ENCODE peak calls at places on chromosomes 12 and 14, in ten cellular contexts. One of them, this sample, is unnamed.

GRCh38 chr14:89586258-89587127 is 169.5 kb upstream of the FOXN3 start:
- DNase-seq in neural crest cell: no peak
- DNase-seq in neural progenitor cell: no peak
- DNase-seq in foreskin fibroblast: no peak
- DNase-seq in activated B cell treated with CpG ODN at 0.5 μM for 24 hours: no peak
- DNase-seq in astrocyte of the spinal cord: no peak
- DNase-seq in transverse colon: no peak
- DNase-seq in Panc1: no peak
- DNase-seq in breast epithelium: no peak
- DNase-seq in RWPE1: no peak
- DNase-seq in this sample: no peak

GRCh38 chr12:119598159-119598558 is 4.6 kb downstream of the TMEM233 start:
- DNase-seq in activated B cell treated with CpG ODN at 0.5 μM for 24 hours: no peak
- DNase-seq in Panc1: no peak
- DNase-seq in neural progenitor cell: no peak
- DNase-seq in neural crest cell: no peak
- DNase-seq in astrocyte of the spinal cord: no peak
- DNase-seq in transverse colon: no peak
- DNase-seq in breast epithelium: no peak
- DNase-seq in RWPE1: no peak
- DNase-seq in foreskin fibroblast: no peak
- DNase-seq in this sample: no peak

GRCh38 chr12:105315726-105316125 is 14.8 kb upstream of the C12orf75 start:
- DNase-seq in activated B cell treated with CpG ODN at 0.5 μM for 24 hours: no peak
- DNase-seq in astrocyte of the spinal cord: no peak
- DNase-seq in neural progenitor cell: no peak
- DNase-seq in breast epithelium: no peak
- DNase-seq in foreskin fibroblast: no peak
- DNase-seq in neural crest cell: no peak
- DNase-seq in RWPE1: peak
- DNase-seq in transverse colon: peak
- DNase-seq in Panc1: no peak
- DNase-seq in this sample: no peak

GRCh38 chr12:121224591-121224990 is 14.7 kb downstream of the P2RX4 start:
- DNase-seq in RWPE1: no peak
- DNase-seq in transverse colon: no peak
- DNase-seq in astrocyte of the spinal cord: no peak
- DNase-seq in breast epithelium: no peak
- DNase-seq in foreskin fibroblast: no peak
- DNase-seq in activated B cell treated with CpG ODN at 0.5 μM for 24 hours: no peak
- DNase-seq in neural progenitor cell: no peak
- DNase-seq in Panc1: no peak
- DNase-seq in neural crest cell: no peak
- DNase-seq in this sample: no peak

GRCh38 chr14:63852817-63853730 is at the start of gene SYNE2:
- DNase-seq in foreskin fibroblast: peak
- DNase-seq in breast epithelium: peak
- DNase-seq in Panc1: no peak
- DNase-seq in activated B cell treated with CpG ODN at 0.5 μM for 24 hours: peak
- DNase-seq in neural crest cell: peak
- DNase-seq in neural progenitor cell: peak
- DNase-seq in transverse colon: peak
- DNase-seq in RWPE1: peak
- DNase-seq in astrocyte of the spinal cord: peak
- DNase-seq in this sample: peak

GRCh38 chr12:47902131-47902639 is 2.6 kb downstream of the VDR start:
- DNase-seq in neural progenitor cell: no peak
- DNase-seq in breast epithelium: no peak
- DNase-seq in Panc1: no peak
- DNase-seq in RWPE1: no peak
- DNase-seq in activated B cell treated with CpG ODN at 0.5 μM for 24 hours: no peak
- DNase-seq in neural crest cell: no peak
- DNase-seq in astrocyte of the spinal cord: no peak
- DNase-seq in foreskin fibroblast: no peak
- DNase-seq in transverse colon: no peak
- DNase-seq in this sample: no peak

GRCh38 chr12:77992760-77993159 is 162.1 kb downstream of the NAV3 start:
- DNase-seq in Panc1: no peak
- DNase-seq in breast epithelium: no peak
- DNase-seq in foreskin fibroblast: peak
- DNase-seq in RWPE1: no peak
- DNase-seq in neural progenitor cell: no peak
- DNase-seq in activated B cell treated with CpG ODN at 0.5 μM for 24 hours: no peak
- DNase-seq in neural crest cell: no peak
- DNase-seq in transverse colon: no peak
- DNase-seq in astrocyte of the spinal cord: no peak
- DNase-seq in this sample: no peak

GRCh38 chr14:79111963-79112362 is 941.8 kb downstream of the NRXN3 start:
- DNase-seq in breast epithelium: no peak
- DNase-seq in RWPE1: no peak
- DNase-seq in activated B cell treated with CpG ODN at 0.5 μM for 24 hours: no peak
- DNase-seq in astrocyte of the spinal cord: no peak
- DNase-seq in neural crest cell: no peak
- DNase-seq in foreskin fibroblast: no peak
- DNase-seq in neural progenitor cell: no peak
- DNase-seq in Panc1: no peak
- DNase-seq in transverse colon: no peak
- DNase-seq in this sample: no peak

GRCh38 chr12:51873251-51873994 is 14.5 kb upstream of the ANKRD33 start:
- DNase-seq in breast epithelium: no peak
- DNase-seq in transverse colon: no peak
- DNase-seq in RWPE1: no peak
- DNase-seq in neural crest cell: no peak
- DNase-seq in Panc1: no peak
- DNase-seq in activated B cell treated with CpG ODN at 0.5 μM for 24 hours: no peak
- DNase-seq in foreskin fibroblast: no peak
- DNase-seq in astrocyte of the spinal cord: no peak
- DNase-seq in neural progenitor cell: peak
- DNase-seq in this sample: no peak

GRCh38 chr12:123269980-123270379 is 1.7 kb downstream of the CDK2AP1 start:
- DNase-seq in astrocyte of the spinal cord: no peak
- DNase-seq in transverse colon: no peak
- DNase-seq in breast epithelium: no peak
- DNase-seq in neural crest cell: peak
- DNase-seq in Panc1: no peak
- DNase-seq in RWPE1: no peak
- DNase-seq in foreskin fibroblast: no peak
- DNase-seq in activated B cell treated with CpG ODN at 0.5 μM for 24 hours: peak
- DNase-seq in neural progenitor cell: peak
- DNase-seq in this sample: no peak

GRCh38 chr12:57881035-57881973 is 34.8 kb upstream of the CTDSP2 start:
- DNase-seq in neural crest cell: no peak
- DNase-seq in neural progenitor cell: no peak
- DNase-seq in Panc1: no peak
- DNase-seq in activated B cell treated with CpG ODN at 0.5 μM for 24 hours: no peak
- DNase-seq in breast epithelium: no peak
- DNase-seq in astrocyte of the spinal cord: no peak
- DNase-seq in RWPE1: no peak
- DNase-seq in transverse colon: peak
- DNase-seq in foreskin fibroblast: peak
- DNase-seq in this sample: no peak

GRCh38 chr12:75478395-75478794 is 2.2 kb upstream of the GLIPR1 start:
- DNase-seq in neural crest cell: no peak
- DNase-seq in breast epithelium: no peak
- DNase-seq in activated B cell treated with CpG ODN at 0.5 μM for 24 hours: no peak
- DNase-seq in transverse colon: no peak
- DNase-seq in RWPE1: no peak
- DNase-seq in foreskin fibroblast: peak
- DNase-seq in Panc1: no peak
- DNase-seq in neural progenitor cell: no peak
- DNase-seq in astrocyte of the spinal cord: peak
- DNase-seq in this sample: no peak

GRCh38 chr12:132197581-132198281 is 53.5 kb downstream of the NOC4L start:
- DNase-seq in breast epithelium: no peak
- DNase-seq in neural crest cell: no peak
- DNase-seq in foreskin fibroblast: no peak
- DNase-seq in neural progenitor cell: no peak
- DNase-seq in RWPE1: no peak
- DNase-seq in activated B cell treated with CpG ODN at 0.5 μM for 24 hours: no peak
- DNase-seq in transverse colon: no peak
- DNase-seq in Panc1: no peak
- DNase-seq in astrocyte of the spinal cord: no peak
- DNase-seq in this sample: no peak

GRCh38 chr14:88986146-88986841 is 161.8 kb downstream of the TTC8 start:
- DNase-seq in Panc1: no peak
- DNase-seq in foreskin fibroblast: peak
- DNase-seq in astrocyte of the spinal cord: peak
- DNase-seq in neural crest cell: no peak
- DNase-seq in activated B cell treated with CpG ODN at 0.5 μM for 24 hours: no peak
- DNase-seq in RWPE1: peak
- DNase-seq in neural progenitor cell: no peak
- DNase-seq in breast epithelium: no peak
- DNase-seq in transverse colon: no peak
- DNase-seq in this sample: no peak

GRCh38 chr14:86038401-86038985 is 508.5 kb downstream of the FLRT2 start:
- DNase-seq in Panc1: no peak
- DNase-seq in astrocyte of the spinal cord: peak
- DNase-seq in RWPE1: peak
- DNase-seq in transverse colon: peak
- DNase-seq in neural crest cell: peak
- DNase-seq in activated B cell treated with CpG ODN at 0.5 μM for 24 hours: no peak
- DNase-seq in neural progenitor cell: peak
- DNase-seq in foreskin fibroblast: peak
- DNase-seq in breast epithelium: no peak
- DNase-seq in this sample: no peak

DNA sequence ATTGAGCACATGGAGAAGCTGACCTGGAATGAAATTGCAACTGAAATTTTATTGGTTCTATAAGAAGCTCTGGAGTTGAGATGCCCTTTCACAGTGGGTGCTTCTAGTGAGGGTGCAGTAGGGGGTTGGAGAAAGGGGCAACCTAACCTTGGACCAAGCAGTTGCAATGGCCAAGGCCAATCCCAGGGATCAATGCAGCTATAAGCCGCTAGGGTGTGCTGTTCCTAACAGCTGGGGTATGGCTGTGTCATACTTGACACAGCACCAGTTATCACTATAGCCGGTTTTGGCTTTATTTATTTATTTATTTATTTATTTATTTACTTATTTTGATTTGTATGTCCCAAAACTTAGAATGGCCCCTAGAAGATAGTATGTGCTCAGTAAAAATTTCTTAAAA is 505.9 kb downstream of the FLRT2 start:
- DNase-seq in breast epithelium: no peak
- DNase-seq in foreskin fibroblast: peak
- DNase-seq in transverse colon: no peak
- DNase-seq in astrocyte of the spinal cord: no peak
- DNase-seq in activated B cell treated with CpG ODN at 0.5 μM for 24 hours: no peak
- DNase-seq in neural progenitor cell: peak
- DNase-seq in RWPE1: no peak
- DNase-seq in Panc1: no peak
- DNase-seq in neural crest cell: no peak
- DNase-seq in this sample: no peak
- TF ChIP-seq CTCF in breast epithelium: no peak
- TF ChIP-seq CTCF in foreskin fibroblast: peak
- TF ChIP-seq CTCF in transverse colon: peak
- TF ChIP-seq CTCF in astrocyte of the spinal cord: peak
- TF ChIP-seq CTCF in activated B cell treated with CpG ODN at 0.5 μM for 24 hours: no peak
- TF ChIP-seq CTCF in neural progenitor cell: peak
- TF ChIP-seq CTCF in RWPE1: no peak
- TF ChIP-seq CTCF in Panc1: peak
- TF ChIP-seq CTCF in neural crest cell: peak
- TF ChIP-seq CTCF in this sample: peak

GRCh38 chr14:75578786-75579781 is 664 bp downstream of the FLVCR2 start:
- DNase-seq in activated B cell treated with CpG ODN at 0.5 μM for 24 hours: no peak
- DNase-seq in neural progenitor cell: no peak
- DNase-seq in astrocyte of the spinal cord: no peak
- DNase-seq in RWPE1: no peak
- DNase-seq in neural crest cell: peak
- DNase-seq in transverse colon: peak
- DNase-seq in foreskin fibroblast: peak
- DNase-seq in Panc1: no peak
- DNase-seq in breast epithelium: no peak
- DNase-seq in this sample: no peak
- TF ChIP-seq CTCF in activated B cell treated with CpG ODN at 0.5 μM for 24 hours: no peak
- TF ChIP-seq CTCF in neural progenitor cell: peak
- TF ChIP-seq CTCF in astrocyte of the spinal cord: peak
- TF ChIP-seq CTCF in RWPE1: no peak
- TF ChIP-seq CTCF in neural crest cell: peak
- TF ChIP-seq CTCF in transverse colon: no peak
- TF ChIP-seq CTCF in foreskin fibroblast: peak
- TF ChIP-seq CTCF in Panc1: peak
- TF ChIP-seq CTCF in breast epithelium: no peak
- TF ChIP-seq CTCF in this sample: peak

GRCh38 chr12:21759737-21760136 is 14.8 kb downstream of the KCNJ8 start:
- DNase-seq in transverse colon: no peak
- DNase-seq in foreskin fibroblast: no peak
- DNase-seq in neural crest cell: no peak
- DNase-seq in activated B cell treated with CpG ODN at 0.5 μM for 24 hours: no peak
- DNase-seq in Panc1: no peak
- DNase-seq in RWPE1: no peak
- DNase-seq in breast epithelium: no peak
- DNase-seq in neural progenitor cell: no peak
- DNase-seq in astrocyte of the spinal cord: no peak
- DNase-seq in this sample: no peak
- TF ChIP-seq CTCF in transverse colon: no peak
- TF ChIP-seq CTCF in foreskin fibroblast: no peak
- TF ChIP-seq CTCF in neural crest cell: no peak
- TF ChIP-seq CTCF in activated B cell treated with CpG ODN at 0.5 μM for 24 hours: no peak
- TF ChIP-seq CTCF in Panc1: no peak
- TF ChIP-seq CTCF in RWPE1: no peak
- TF ChIP-seq CTCF in breast epithelium: no peak
- TF ChIP-seq CTCF in neural progenitor cell: no peak
- TF ChIP-seq CTCF in astrocyte of the spinal cord: no peak
- TF ChIP-seq CTCF in this sample: no peak

GRCh38 chr12:22715254-22715653 is 90.3 kb downstream of the ETNK1 start:
- DNase-seq in foreskin fibroblast: no peak
- DNase-seq in astrocyte of the spinal cord: no peak
- DNase-seq in Panc1: no peak
- DNase-seq in neural progenitor cell: no peak
- DNase-seq in transverse colon: no peak
- DNase-seq in neural crest cell: no peak
- DNase-seq in breast epithelium: no peak
- DNase-seq in activated B cell treated with CpG ODN at 0.5 μM for 24 hours: no peak
- DNase-seq in RWPE1: no peak
- DNase-seq in this sample: no peak
- TF ChIP-seq CTCF in foreskin fibroblast: no peak
- TF ChIP-seq CTCF in astrocyte of the spinal cord: no peak
- TF ChIP-seq CTCF in Panc1: no peak
- TF ChIP-seq CTCF in neural progenitor cell: no peak
- TF ChIP-seq CTCF in transverse colon: no peak
- TF ChIP-seq CTCF in neural crest cell: no peak
- TF ChIP-seq CTCF in breast epithelium: no peak
- TF ChIP-seq CTCF in activated B cell treated with CpG ODN at 0.5 μM for 24 hours: no peak
- TF ChIP-seq CTCF in RWPE1: no peak
- TF ChIP-seq CTCF in this sample: no peak

GRCh38 chr14:74083784-74084276 is 423 bp downstream of the ALDH6A1 start:
- DNase-seq in transverse colon: no peak
- DNase-seq in RWPE1: no peak
- DNase-seq in neural crest cell: no peak
- DNase-seq in astrocyte of the spinal cord: no peak
- DNase-seq in breast epithelium: no peak
- DNase-seq in activated B cell treated with CpG ODN at 0.5 μM for 24 hours: no peak
- DNase-seq in foreskin fibroblast: no peak
- DNase-seq in neural progenitor cell: no peak
- DNase-seq in Panc1: no peak
- DNase-seq in this sample: no peak
- TF ChIP-seq CTCF in transverse colon: no peak
- TF ChIP-seq CTCF in RWPE1: no peak
- TF ChIP-seq CTCF in neural crest cell: no peak
- TF ChIP-seq CTCF in astrocyte of the spinal cord: no peak
- TF ChIP-seq CTCF in breast epithelium: no peak
- TF ChIP-seq CTCF in activated B cell treated with CpG ODN at 0.5 μM for 24 hours: no peak
- TF ChIP-seq CTCF in foreskin fibroblast: no peak
- TF ChIP-seq CTCF in neural progenitor cell: no peak
- TF ChIP-seq CTCF in Panc1: no peak
- TF ChIP-seq CTCF in this sample: no peak

GRCh38 chr12:29591140-29592020 is 93.9 kb upstream of the OVCH1 start:
- DNase-seq in astrocyte of the spinal cord: no peak
- DNase-seq in transverse colon: no peak
- DNase-seq in breast epithelium: no peak
- DNase-seq in RWPE1: no peak
- DNase-seq in neural crest cell: peak
- DNase-seq in activated B cell treated with CpG ODN at 0.5 μM for 24 hours: no peak
- DNase-seq in Panc1: no peak
- DNase-seq in neural progenitor cell: peak
- DNase-seq in foreskin fibroblast: peak
- DNase-seq in this sample: no peak
- TF ChIP-seq CTCF in astrocyte of the spinal cord: peak
- TF ChIP-seq CTCF in transverse colon: no peak
- TF ChIP-seq CTCF in breast epithelium: no peak
- TF ChIP-seq CTCF in RWPE1: no peak
- TF ChIP-seq CTCF in neural crest cell: peak
- TF ChIP-seq CTCF in activated B cell treated with CpG ODN at 0.5 μM for 24 hours: no peak
- TF ChIP-seq CTCF in Panc1: peak
- TF ChIP-seq CTCF in neural progenitor cell: peak
- TF ChIP-seq CTCF in foreskin fibroblast: peak
- TF ChIP-seq CTCF in this sample: peak